ENCODE peak calls at places on chromosomes 11 and 22, in four cellular contexts. O, W, B and G are unnamed samples.

GRCh38 chr11:270451-271208 is 7.6 kb upstream of the NLRP6 start:
- DNase-seq in O (no peak), W (no peak), B (no peak), G (no peak)

GRCh38 chr11:48006301-48006992 is 26.1 kb downstream of the PTPRJ start:
- DNase-seq in W (peak; percentile 37), B (peak; percentile 64), O (peak; percentile 79), G (peak; percentile 73)

GRCh38 chr11:110091995-110092576 is 1.1 kb upstream of the ZC3H12C start:
- DNase-seq in W (no peak), B (no peak), O (no peak), G (no peak)

GRCh38 chr11:69233761-69234136 is 60.2 kb upstream of the MYEOV start:
- DNase-seq in B (no peak), W (no peak), O (no peak), G (no peak)

GRCh38 chr22:30864441-30865420 is 103.8 kb downstream of the MORC2 start:
- DNase-seq in O (no peak), B (peak; percentile 2), W (no peak), G (no peak)

GRCh38 chr22:32080904-32081303 is 37.8 kb downstream of the SLC5A1 start:
- DNase-seq in O (peak; percentile 47), B (peak; percentile 42), W (peak; percentile 11), G (peak; percentile 7)

GRCh38 chr11:127994736-127995135 is 592.6 kb downstream of the ETS1 start:
- DNase-seq in W (no peak), O (peak; percentile 69), B (no peak), G (no peak)

GRCh38 chr11:86724137-86724536 is 51.7 kb upstream of the ME3 start:
- DNase-seq in B (no peak), O (no peak), W (no peak), G (no peak)

GRCh38 chr11:37718431-37718999 is 1120.5 kb upstream of the RAG2 start:
- DNase-seq in W (no peak), O (no peak), B (no peak), G (no peak)

GRCh38 chr11:17510507-17511206 is 33.6 kb downstream of the USH1C start:
- DNase-seq in W (no peak), O (no peak), B (no peak), G (no peak)

GRCh38 chr11:80958414-80958813 is 1517.6 kb upstream of the TENM4 start:
- DNase-seq in O (peak; percentile 1), B (no peak), W (no peak), G (no peak)

GRCh38 chr11:106463154-106463553 is 385.7 kb downstream of the AASDHPPT start:
- DNase-seq in B (no peak), O (no peak), W (no peak), G (no peak)

GRCh38 chr11:2483426-2483825 is 38.6 kb downstream of the KCNQ1 start:
- DNase-seq in B (peak; percentile 2), W (no peak), O (no peak), G (no peak)

GRCh38 chr11:2480874-2481220 is 36.0 kb downstream of the KCNQ1 start:
- DNase-seq in W (no peak), O (no peak), B (no peak), G (no peak)

GRCh38 chr11:2482745-2483144 is 37.9 kb downstream of the KCNQ1 start:
- DNase-seq in O (no peak), W (no peak), B (no peak), G (no peak)

GRCh38 chr11:2482199-2482598 is 37.4 kb downstream of the KCNQ1 start:
- DNase-seq in W (no peak), B (no peak), O (no peak), G (no peak)

GRCh38 chr11:2481253-2481652 is 36.4 kb downstream of the KCNQ1 start:
- DNase-seq in B (no peak), W (no peak), O (no peak), G (no peak)
- TF ChIP-seq CTCF in B (no peak), W (no peak), O (no peak), G (no peak)

DNA sequence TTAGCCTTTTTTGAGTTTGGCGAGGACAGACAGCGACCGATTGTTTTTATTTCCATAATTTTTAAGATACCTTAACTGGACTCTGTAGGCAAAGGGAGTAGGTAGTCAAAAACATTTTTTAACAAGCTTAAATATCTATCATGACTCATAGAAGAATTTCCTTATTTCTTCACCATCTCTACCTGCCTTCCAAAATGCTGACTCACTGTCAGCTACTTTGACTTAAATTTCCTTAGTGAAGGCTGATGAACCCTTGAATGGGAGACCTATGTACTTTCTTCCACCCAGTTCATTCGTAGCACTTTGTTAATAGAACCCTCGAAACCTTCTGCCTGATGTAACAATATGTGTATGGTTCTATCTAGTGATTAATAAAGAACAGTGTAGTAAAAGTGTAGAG is 1.1 kb upstream of the MTMR2 start:
- DNase-seq in W (no peak), B (peak; percentile 31), O (peak; percentile 34), G (no peak)
- H3K4me3 ChIP-seq in W (peak overlapping the region; percentile 99), B (peak overlapping the region; percentile 75), O (peak overlapping the region; percentile 26), G (peak overlapping the region; percentile 94)

GRCh38 chr11:19281555-19281954 is 40.8 kb upstream of the E2F8 start:
- DNase-seq in O (no peak), W (no peak), B (no peak), G (no peak)

GRCh38 chr11:19279455-19279854 is 38.7 kb upstream of the E2F8 start:
- DNase-seq in O (no peak), B (no peak), W (no peak), G (no peak)

GRCh38 chr11:19283998-19284397 is 43.3 kb upstream of the E2F8 start:
- DNase-seq in W (no peak), O (no peak), B (no peak), G (no peak)

GRCh38 chr11:19284881-19285280 is 44.1 kb upstream of the E2F8 start:
- DNase-seq in W (no peak), O (no peak), B (no peak), G (no peak)

DNA sequence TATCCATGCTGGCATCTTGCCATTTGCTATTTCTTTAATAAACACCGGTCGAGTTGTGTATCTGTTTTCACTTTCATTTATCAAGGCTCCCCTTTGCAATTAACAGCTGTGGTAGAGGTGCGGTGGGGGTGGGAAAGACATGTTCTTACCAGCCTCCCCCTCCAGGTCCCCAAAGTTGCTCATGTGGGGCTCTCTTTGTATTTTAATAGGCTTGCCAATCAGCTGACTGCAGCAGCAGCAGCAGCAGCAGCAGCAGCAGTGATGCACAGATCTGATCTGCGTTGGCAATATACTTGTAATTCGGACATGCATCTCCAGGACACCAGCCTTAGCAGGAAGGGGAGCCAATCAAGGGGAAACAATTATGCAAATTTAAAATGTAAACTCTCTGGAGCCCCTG is 40.3 kb upstream of the E2F8 start:
- DNase-seq in B (no peak), W (peak; percentile 6), O (no peak), G (peak; percentile 23)
- TF ChIP-seq FOS in B (no peak), W (no peak), O (no peak), G (no peak)

DNA sequence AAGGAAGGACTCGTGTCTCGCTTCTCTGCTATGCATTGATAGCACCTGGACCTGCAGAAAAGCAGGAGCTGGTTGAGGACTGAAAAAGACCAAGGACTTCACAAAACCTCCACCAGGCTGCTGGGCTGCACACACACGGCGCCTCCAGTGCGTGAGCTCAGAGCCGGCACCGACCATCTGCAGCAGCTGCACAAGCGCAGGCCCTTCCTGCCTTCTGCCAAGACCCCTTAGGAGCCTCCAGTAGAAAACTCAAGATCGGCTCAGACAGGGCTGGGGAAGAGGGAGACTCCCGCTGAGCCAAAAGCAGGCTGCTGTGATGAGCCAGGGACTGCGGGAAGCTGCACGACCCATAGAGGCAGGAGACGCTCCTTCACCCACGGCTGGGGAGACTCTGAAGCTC is 70.9 kb downstream of the PHF21B start:
- DNase-seq in B (no peak), O (no peak), W (no peak), G (no peak)
- TF ChIP-seq CTCF in B (no peak), O (no peak), W (no peak), G (no peak)

DNA sequence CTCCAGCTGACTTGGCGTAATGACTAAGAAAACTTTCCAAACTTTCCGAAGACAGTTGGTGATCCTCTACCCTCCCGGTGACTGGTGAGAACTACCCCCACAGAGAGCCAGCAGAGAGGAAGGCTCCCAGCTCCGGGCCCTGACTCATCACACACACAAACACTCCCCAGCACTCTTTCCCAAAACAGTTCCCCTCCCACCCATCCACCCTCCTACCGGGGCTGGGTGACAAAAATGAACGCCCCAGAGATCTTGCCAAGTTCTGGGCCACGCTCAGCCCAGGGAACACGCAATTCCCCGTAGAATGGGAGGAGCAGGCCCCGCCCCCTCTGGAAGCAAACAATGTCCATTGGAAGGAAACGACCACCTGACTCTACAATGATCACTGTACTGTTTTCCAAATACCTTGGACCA is 21.3 kb upstream of the JAM3 start:
- DNase-seq in O (peak; percentile 90), W (no peak), B (no peak), G (no peak)
- H3K4me3 ChIP-seq in O (no peak overlapping the region), W (no peak overlapping the region), B (no peak overlapping the region), G (no peak overlapping the region)